ENCODE peak calls at places on chromosomes 11 and 22, in five cellular contexts. E, A, G, X and J are unnamed samples.

GRCh38 chr11:113365895-113366294 is 21.7 kb upstream of the ANKK1 start:
- DNase-seq in E (no peak), A (no peak), G (no peak), X (no peak), J (no peak)

GRCh38 chr22:27115410-27115809 is 458.0 kb downstream of the MIAT start:
- DNase-seq in E (no peak), A (no peak), G (no peak), X (no peak), J (no peak)

GRCh38 chr11:111793863-111794262 is 27.7 kb upstream of the PPP2R1B start:
- DNase-seq in E (no peak), A (no peak), G (no peak), X (no peak), J (peak)

GRCh38 chr11:32290783-32291182 is 144.6 kb downstream of the WT1 start:
- DNase-seq in E (no peak), A (no peak), G (no peak), X (no peak), J (no peak)

GRCh38 chr11:96119211-96119610 is 195.3 kb upstream of the MTMR2 start:
- DNase-seq in E (no peak), A (no peak), G (no peak), X (no peak), J (peak)

GRCh38 chr11:75639752-75640151 is 29.1 kb downstream of the MAP6 start:
- DNase-seq in E (no peak), A (peak), G (peak), X (peak), J (peak)

GRCh38 chr22:46377566-46378498 is 42.3 kb downstream of the TRMU start:
- DNase-seq in E (no peak), A (no peak), G (no peak), X (peak), J (no peak)

GRCh38 chr11:62025429-62026105 is 58.1 kb upstream of the FTH1 start:
- DNase-seq in E (peak), A (no peak), G (peak), X (peak), J (no peak)